ENCODE peak calls at places on chromosome 7, in four cellular contexts. Q is Daoy; B is activated CD4-positive, alpha-beta T cell treated with anti-CD3 and anti-CD28 coated beads, Interleukin-2, amount 50 U/mL, for 48 hours; U is GM13977. R is an unnamed sample.

GRCh38 chr7:91941450-91941849 is 788 bp downstream of the AKAP9 start:
- DNase-seq in Q (peak; percentile 27), B (peak; percentile 36), U (peak; percentile 29), R (peak; percentile 43)

GRCh38 chr7:101173752-101174244 is 6.3 kb downstream of the NAT16 start:
- DNase-seq in Q (peak; percentile 91), B (peak; percentile 72), U (peak; percentile 90), R (peak; percentile 77)

GRCh38 chr7:46626261-46627037 is 705.4 kb upstream of the IGFBP3 start:
- DNase-seq in Q (no peak), B (no peak), U (no peak), R (no peak)

GRCh38 chr7:139902436-139903102 is 73.5 kb downstream of the TBXAS1 start:
- DNase-seq in Q (no peak), B (no peak), U (no peak), R (no peak)

GRCh38 chr7:43591551-43592180 is 8.8 kb downstream of the STK17A start:
- DNase-seq in Q (peak; percentile 57), B (no peak), U (no peak), R (no peak)

GRCh38 chr7:10821156-10821555 is 152.5 kb upstream of the PHF14 start:
- DNase-seq in Q (no peak), B (no peak), U (no peak), R (no peak)

GRCh38 chr7:48427671-48428070 is 256.4 kb downstream of the ABCA13 start:
- DNase-seq in Q (no peak), B (no peak), U (no peak), R (no peak)

GRCh38 chr7:100544949-100545635 is 6.1 kb downstream of the AGFG2 start:
- DNase-seq in Q (no peak), B (no peak), U (no peak), R (no peak)

GRCh38 chr7:132578826-132579225 is 2.6 kb upstream of the PLXNA4 start:
- DNase-seq in Q (no peak), B (no peak), U (no peak), R (no peak)

GRCh38 chr7:11228515-11228914 is 254.8 kb downstream of the PHF14 start:
- DNase-seq in Q (peak; percentile 5), B (no peak), U (no peak), R (no peak)

GRCh38 chr7:5453566-5454075 is 30.0 kb upstream of the TNRC18 start:
- DNase-seq in Q (no peak), B (no peak), U (no peak), R (no peak)

GRCh38 chr7:12674861-12675260 is 12.6 kb upstream of the ARL4A start:
- DNase-seq in Q (peak; percentile 33), B (no peak), U (peak; percentile 30), R (peak; percentile 21)

GRCh38 chr7:33250421-33250827 is 121.1 kb downstream of the BBS9 start:
- DNase-seq in Q (no peak), B (no peak), U (no peak), R (no peak)

GRCh38 chr7:141430426-141431142 is 120.6 kb upstream of the AGK start:
- DNase-seq in Q (no peak), B (no peak), U (no peak), R (no peak)